ENCODE peak calls at places on chromosomes 13 and 19, in nine cellular contexts. V, C, T, W, Z, E, J, R and L are unnamed samples.

GRCh38 chr19:54485846-54486245 is 12.8 kb upstream of the CDC42EP5 start:
- DNase-seq in V (no peak), C (no peak), T (no peak), W (no peak), Z (no peak), E (no peak), J (no peak), R (no peak), L (no peak)

GRCh38 chr19:30112666-30113065 is 170.6 kb downstream of the URI1 start:
- DNase-seq in V (no peak), C (no peak), T (no peak), W (no peak), Z (no peak), E (no peak), J (no peak), R (no peak), L (no peak)

GRCh38 chr13:80802946-80803345 is 462.0 kb upstream of the SPRY2 start:
- DNase-seq in V (no peak), C (no peak), T (no peak), W (no peak), Z (no peak), E (no peak), J (no peak), R (no peak), L (no peak)

GRCh38 chr13:93765056-93765455 is 538.4 kb downstream of the GPC6 start:
- DNase-seq in V (no peak), C (no peak), T (no peak), W (no peak), Z (no peak), E (no peak), J (no peak), R (no peak), L (no peak)

GRCh38 chr13:27131202-27131623 is 40.4 kb downstream of the USP12 start:
- DNase-seq in V (no peak), C (no peak), T (no peak), W (peak), Z (peak), E (no peak), J (no peak), R (no peak), L (no peak)

GRCh38 chr19:3931041-3931440 is 1.8 kb upstream of the NMRK2 start:
- DNase-seq in V (peak), C (no peak), T (peak), W (no peak), Z (no peak), E (no peak), J (peak), R (no peak), L (no peak)

GRCh38 chr19:57078802-57079201 is 41.0 kb upstream of the USP29 start:
- DNase-seq in V (no peak), C (no peak), T (no peak), W (no peak), Z (no peak), E (no peak), J (no peak), R (no peak), L (no peak)

GRCh38 chr19:49811328-49811727 is 1.8 kb downstream of the FUZ start:
- DNase-seq in V (no peak), C (no peak), T (no peak), W (no peak), Z (peak), E (no peak), J (no peak), R (no peak), L (no peak)

GRCh38 chr13:110536006-110536693 is 25.4 kb downstream of the RAB20 start:
- DNase-seq in V (no peak), C (peak), T (peak), W (peak), Z (no peak), E (no peak), J (no peak), R (no peak), L (no peak)

GRCh38 chr13:44093607-44094583 is 214.2 kb downstream of the LACC1 start:
- DNase-seq in V (no peak), C (no peak), T (no peak), W (no peak), Z (no peak), E (no peak), J (no peak), R (no peak), L (no peak)

GRCh38 chr13:21344662-21345176 is 114.4 kb downstream of the ZDHHC20 start:
- DNase-seq in V (no peak), C (no peak), T (no peak), W (peak), Z (no peak), E (no peak), J (no peak), R (no peak), L (no peak)

GRCh38 chr19:48724796-48725753 is 5.5 kb upstream of the MAMSTR start:
- DNase-seq in V (no peak), C (no peak), T (peak), W (peak), Z (peak), E (peak), J (peak), R (no peak), L (no peak)

GRCh38 chr13:21800847-21801616 is 130.2 kb downstream of the FGF9 start:
- DNase-seq in V (no peak), C (no peak), T (no peak), W (no peak), Z (no peak), E (no peak), J (no peak), R (no peak), L (no peak)

GRCh38 chr19:56258272-56258671 is 14.3 kb upstream of the EDDM13 start:
- DNase-seq in V (no peak), C (no peak), T (no peak), W (no peak), Z (no peak), E (no peak), J (no peak), R (no peak), L (no peak)

GRCh38 chr19:10797078-10797477 is 38.9 kb downstream of the TMED1 start:
- DNase-seq in V (no peak), C (no peak), T (no peak), W (no peak), Z (no peak), E (no peak), J (no peak), R (no peak), L (no peak)

GRCh38 chr19:29569038-29569911 is 36.8 kb upstream of the POP4 start:
- DNase-seq in V (peak), C (no peak), T (no peak), W (no peak), Z (no peak), E (no peak), J (no peak), R (no peak), L (peak)

GRCh38 chr13:70960841-70961443 is 852.7 kb upstream of the KLHL1 start:
- DNase-seq in V (no peak), C (no peak), T (no peak), W (peak), Z (peak), E (no peak), J (no peak), R (no peak), L (no peak)

GRCh38 chr13:45781553-45782326 is 69.8 kb downstream of the SIAH3 start:
- DNase-seq in V (peak), C (no peak), T (peak), W (no peak), Z (no peak), E (no peak), J (peak), R (no peak), L (peak)

GRCh38 chr19:6773323-6773931 is 919 bp downstream of the VAV1 start:
- DNase-seq in V (peak), C (peak), T (no peak), W (peak), Z (no peak), E (no peak), J (peak), R (no peak), L (no peak)
- TF ChIP-seq POLR2A in V (no peak), C (no peak), T (no peak), W (peak), Z (no peak), E (no peak), J (no peak), R (no peak), L (no peak)

GRCh38 chr19:15323496-15324235 is 8.7 kb downstream of the BRD4 start:
- DNase-seq in V (peak), C (peak), T (no peak), W (peak), Z (no peak), E (peak), J (peak), R (peak), L (peak)

GRCh38 chr19:15328312-15328711 is 4.0 kb downstream of the BRD4 start:
- DNase-seq in V (no peak), C (no peak), T (no peak), W (no peak), Z (no peak), E (no peak), J (no peak), R (no peak), L (no peak)

GRCh38 chr19:15321739-15322138 is 10.6 kb downstream of the BRD4 start:
- DNase-seq in V (no peak), C (no peak), T (no peak), W (no peak), Z (no peak), E (no peak), J (no peak), R (no peak), L (no peak)

GRCh38 chr19:15320118-15320517 is 12.2 kb downstream of the BRD4 start:
- DNase-seq in V (no peak), C (no peak), T (no peak), W (no peak), Z (no peak), E (no peak), J (no peak), R (no peak), L (no peak)

GRCh38 chr19:15324791-15325519 is 7.4 kb downstream of the BRD4 start:
- DNase-seq in V (peak), C (peak), T (no peak), W (no peak), Z (no peak), E (no peak), J (no peak), R (no peak), L (no peak)
- TF ChIP-seq CTCF in V (no peak), C (no peak), T (no peak), W (no peak), Z (no peak), E (no peak), J (no peak), R (no peak), L (no peak)

GRCh38 chr19:1026189-1027019 is at the start of gene CNN2:
- DNase-seq in V (peak), C (peak), T (peak), W (peak), Z (peak), E (peak), J (peak), R (peak), L (peak)
- TF ChIP-seq POLR2A in V (peak), C (peak), T (peak), W (peak), Z (peak), E (peak), J (peak), R (peak), L (peak)

GRCh38 chr19:5137571-5138124 is 168.7 kb downstream of the KDM4B start:
- DNase-seq in V (no peak), C (no peak), T (no peak), W (no peak), Z (no peak), E (no peak), J (no peak), R (no peak), L (no peak)
- TF ChIP-seq CTCF in V (no peak), C (peak), T (peak), W (peak), Z (no peak), E (no peak), J (no peak), R (no peak), L (no peak)